ENCODE peak calls at places on chromosomes 6 and 20, in five cellular contexts. A, D, V, Q and I are unnamed samples.

GRCh38 chr6:64074981-64075380 is 439.4 kb downstream of the PHF3 start:
- DNase-seq in A (no peak), D (no peak), V (peak; percentile 50), Q (no peak), I (no peak)

GRCh38 chr6:79635179-79635578 is 4.0 kb downstream of the SH3BGRL2 start:
- DNase-seq in A (peak; percentile 13), D (no peak), V (no peak), Q (peak; percentile 76), I (no peak)

GRCh38 chr20:36950432-36951197 is 893 bp downstream of the SAMHD1 start:
- DNase-seq in A (peak; percentile 59), D (peak; percentile 31), V (peak; percentile 65), Q (peak; percentile 10), I (peak; percentile 70)

GRCh38 chr20:38730167-38730988 is 6.1 kb downstream of the SLC32A1 start:
- DNase-seq in A (no peak), D (no peak), V (no peak), Q (no peak), I (no peak)

GRCh38 chr6:104684911-104685415 is 174.8 kb downstream of the HACE1 start:
- DNase-seq in A (no peak), D (no peak), V (no peak), Q (no peak), I (no peak)

GRCh38 chr6:16494781-16495180 is 256.4 kb downstream of the GMPR start:
- DNase-seq in A (no peak), D (no peak), V (peak; percentile 33), Q (peak; percentile 69), I (no peak)

GRCh38 chr6:52340603-52340880 is 21.4 kb upstream of the PAQR8 start:
- DNase-seq in A (no peak), D (no peak), V (no peak), Q (no peak), I (no peak)

GRCh38 chr20:3865887-3866407 is 19.3 kb downstream of the MAVS start:
- DNase-seq in A (no peak), D (no peak), V (no peak), Q (no peak), I (no peak)

GRCh38 chr20:35318502-35319157 is 26.4 kb upstream of the FAM83C start:
- DNase-seq in A (peak; percentile 81), D (no peak), V (peak; percentile 78), Q (peak; percentile 93), I (no peak)

GRCh38 chr20:62796699-62797491 is 622 bp downstream of the MRGBP start:
- DNase-seq in A (no peak), D (no peak), V (no peak), Q (no peak), I (no peak)

GRCh38 chr20:48638546-48638945 is 189.3 kb downstream of the PREX1 start:
- DNase-seq in A (peak; percentile 28), D (no peak), V (peak; percentile 79), Q (peak; percentile 80), I (no peak)

GRCh38 chr6:38935051-38935450 is 113.5 kb upstream of the GLP1R start:
- DNase-seq in A (no peak), D (no peak), V (no peak), Q (no peak), I (no peak)

GRCh38 chr6:16595514-16595913 is 165.7 kb downstream of the ATXN1 start:
- DNase-seq in A (no peak), D (no peak), V (no peak), Q (no peak), I (no peak)

GRCh38 chr6:28634758-28635546 is 109.3 kb downstream of the GPX5 start:
- DNase-seq in A (peak; percentile 36), D (no peak), V (peak; percentile 18), Q (peak; percentile 13), I (no peak)

GRCh38 chr6:105978113-105978512 is 108.0 kb upstream of the PRDM1 start:
- DNase-seq in A (no peak), D (no peak), V (no peak), Q (no peak), I (no peak)

GRCh38 chr6:144862769-144863168 is 577.6 kb downstream of the UTRN start:
- DNase-seq in A (no peak), D (no peak), V (no peak), Q (no peak), I (no peak)

GRCh38 chr6:99297415-99297814 is 52.1 kb downstream of the FAXC start:
- DNase-seq in A (no peak), D (no peak), V (no peak), Q (no peak), I (no peak)

GRCh38 chr20:43658068-43658722 is 8.7 kb upstream of the MYBL2 start:
- DNase-seq in A (peak; percentile 63), D (no peak), V (peak; percentile 77), Q (peak; percentile 32), I (no peak)

GRCh38 chr6:24856246-24856599 is 57.5 kb upstream of the ARMH2 start:
- DNase-seq in A (no peak), D (no peak), V (no peak), Q (no peak), I (no peak)

GRCh38 chr6:117440558-117441525 is 15.1 kb upstream of the ROS1 start:
- DNase-seq in A (peak; percentile 98), D (no peak), V (peak; percentile 89), Q (peak; percentile 99), I (no peak)

GRCh38 chr6:113855500-113856010 is 1.6 kb upstream of the MARCKS start:
- DNase-seq in A (peak; percentile 62), D (peak; percentile 32), V (peak; percentile 67), Q (peak; percentile 58), I (no peak)

GRCh38 chr6:5814116-5814515 is 192.6 kb downstream of the NRN1 start:
- DNase-seq in A (no peak), D (no peak), V (no peak), Q (no peak), I (no peak)

GRCh38 chr6:167546611-167547327 is 221.9 kb downstream of the TTLL2 start:
- DNase-seq in A (no peak), D (no peak), V (no peak), Q (no peak), I (no peak)

GRCh38 chr6:136103763-136104311 is 146.3 kb downstream of the MTFR2 start:
- DNase-seq in A (peak; percentile 34), D (no peak), V (peak; percentile 89), Q (no peak), I (no peak)

GRCh38 chr6:158008894-158009891 is 27.5 kb downstream of the SYNJ2 start:
- DNase-seq in A (peak; percentile 84), D (no peak), V (peak; percentile 89), Q (peak; percentile 66), I (peak; percentile 69)

GRCh38 chr20:23141016-23141415 is 54.9 kb upstream of the CD93 start:
- DNase-seq in A (no peak), D (no peak), V (no peak), Q (no peak), I (no peak)

GRCh38 chr20:57460781-57461465 is 64.0 kb downstream of the CTCFL start:
- DNase-seq in A (no peak), D (no peak), V (no peak), Q (no peak), I (no peak)

GRCh38 chr6:122068291-122068769 is 331.1 kb upstream of the HSF2 start:
- DNase-seq in A (no peak), D (no peak), V (peak; percentile 6), Q (no peak), I (no peak)

GRCh38 chr20:10540636-10541493 is 105.8 kb downstream of the SLX4IP start:
- DNase-seq in A (peak; percentile 86), D (no peak), V (peak; percentile 94), Q (peak; percentile 92), I (no peak)

GRCh38 chr20:53013847-53014246 is 41.7 kb downstream of the TSHZ2 start:
- DNase-seq in A (no peak), D (no peak), V (no peak), Q (no peak), I (no peak)
- H3K4me2 ChIP-seq in A (no peak overlapping the region), D (no peak overlapping the region), V (no peak overlapping the region), Q (no peak overlapping the region), I (no peak overlapping the region)

GRCh38 chr20:12175538-12175937 is 257.8 kb downstream of the BTBD3 start:
- DNase-seq in A (no peak), D (no peak), V (no peak), Q (no peak), I (no peak)

GRCh38 chr20:12177657-12178293 is 260.1 kb downstream of the BTBD3 start:
- DNase-seq in A (no peak), D (no peak), V (no peak), Q (no peak), I (no peak)

GRCh38 chr20:12170406-12170805 is 252.7 kb downstream of the BTBD3 start:
- DNase-seq in A (no peak), D (no peak), V (no peak), Q (peak; percentile 8), I (no peak)

GRCh38 chr20:12173333-12173732 is 255.6 kb downstream of the BTBD3 start:
- DNase-seq in A (no peak), D (no peak), V (no peak), Q (no peak), I (no peak)

DNA sequence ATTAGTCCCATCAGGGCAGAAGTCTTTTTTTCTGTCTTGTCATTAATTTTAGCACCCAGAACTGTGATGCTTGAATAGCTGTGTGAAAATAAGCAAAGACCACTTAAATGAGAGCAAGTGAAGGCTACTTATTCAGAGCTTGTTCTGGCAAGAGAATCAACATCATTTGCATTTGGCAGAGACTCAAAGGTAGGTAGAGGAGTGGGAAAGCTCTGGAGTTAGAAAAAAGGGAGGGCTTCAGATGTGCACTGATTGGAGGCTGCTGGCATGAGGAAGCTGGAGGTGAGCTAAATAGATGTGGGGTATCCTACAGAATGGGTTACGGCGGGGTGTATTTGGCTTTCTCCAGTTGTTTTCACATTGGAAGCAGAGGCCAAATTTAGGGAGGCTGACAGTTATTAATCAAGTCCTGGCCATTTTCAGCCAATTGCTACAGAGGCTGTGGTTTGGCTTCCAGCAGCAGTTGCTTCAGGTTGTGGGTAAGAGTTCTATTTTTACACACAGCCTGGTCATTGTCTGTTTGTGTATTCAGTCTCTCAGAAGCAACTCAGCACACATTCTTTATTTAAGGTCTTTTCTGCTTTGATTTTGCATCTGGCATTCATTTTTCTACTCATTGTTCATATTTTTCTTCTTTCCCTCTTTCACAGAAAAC is 254.4 kb downstream of the BTBD3 start:
- DNase-seq in A (peak; percentile 24), D (peak; percentile 89), V (peak; percentile 78), Q (peak; percentile 93), I (no peak)
- H3K4me2 ChIP-seq in A (no peak overlapping the region), D (peak overlapping the region; percentile 75), V (no peak overlapping the region), Q (peak overlapping the region; percentile 65), I (no peak overlapping the region)

DNA sequence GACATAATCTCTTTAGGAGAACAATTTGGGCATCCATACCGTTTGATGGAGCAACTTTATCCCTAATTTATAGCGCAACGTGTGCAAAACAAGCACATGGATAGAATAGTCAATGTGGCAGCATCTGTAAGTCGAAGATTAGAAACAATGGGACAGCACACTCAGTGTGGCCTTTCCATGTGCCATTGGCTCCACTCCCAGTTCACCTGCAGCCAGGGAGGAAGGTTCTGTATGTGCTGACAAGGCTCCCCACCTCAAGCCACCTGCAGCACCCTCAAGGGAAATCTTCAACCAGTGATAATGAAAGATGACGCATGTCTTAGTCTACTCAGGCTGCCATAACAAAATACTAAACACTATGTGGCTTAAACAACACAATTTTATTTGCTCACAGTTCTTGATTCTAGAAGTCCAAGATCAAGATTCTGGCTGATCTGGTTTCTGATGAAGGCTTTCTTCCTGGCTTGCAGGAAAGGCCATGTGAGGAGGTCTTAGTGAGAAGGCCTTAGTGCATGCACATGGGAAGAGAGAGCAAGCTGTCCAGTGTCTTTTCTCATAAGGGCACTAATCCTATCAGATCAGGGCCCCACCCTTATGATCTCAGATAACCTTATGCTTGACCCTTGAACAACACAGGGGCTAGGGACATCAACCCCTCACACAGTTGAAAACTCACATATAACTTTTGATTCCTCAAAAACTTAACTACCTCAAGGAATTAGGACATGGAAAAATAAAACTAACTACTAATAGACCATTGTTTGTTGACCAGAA is 34.9 kb upstream of the SHLD1 start:
- DNase-seq in A (no peak), D (no peak), V (no peak), Q (no peak), I (no peak)
- H3K4me2 ChIP-seq in A (no peak overlapping the region), D (no peak overlapping the region), V (no peak overlapping the region), Q (no peak overlapping the region), I (no peak overlapping the region)

GRCh38 chr6:169536446-169537170 is 165.2 kb downstream of the WDR27 start:
- DNase-seq in A (peak; percentile 65), D (no peak), V (peak; percentile 52), Q (peak; percentile 91), I (no peak)
- H3K4me2 ChIP-seq in A (peak overlapping the region; percentile 2), D (no peak overlapping the region), V (no peak overlapping the region), Q (no peak overlapping the region), I (no peak overlapping the region)